ENCODE peak calls at places on chromosomes 3 and 15, in six cellular contexts. One of them, this sample, is unnamed.

GRCh38 chr3:171183042-171183441 is 156.5 kb upstream of the SLC2A2 start:
- DNase-seq in right cardiac atrium: no peak
- DNase-seq in CD8-positive, alpha-beta T cell: no peak
- DNase-seq in GM12878: no peak
- DNase-seq in sigmoid colon: no peak
- DNase-seq in IMR-90: peak; percentile 37
- DNase-seq in this sample: no peak

GRCh38 chr3:112654979-112655378 is 14.0 kb upstream of the CCDC80 start:
- DNase-seq in GM12878: no peak
- DNase-seq in right cardiac atrium: no peak
- DNase-seq in CD8-positive, alpha-beta T cell: no peak
- DNase-seq in IMR-90: no peak
- DNase-seq in sigmoid colon: no peak
- DNase-seq in this sample: no peak

GRCh38 chr3:62665627-62666433 is 209.4 kb downstream of the CADPS start:
- DNase-seq in right cardiac atrium: peak; percentile 76
- DNase-seq in CD8-positive, alpha-beta T cell: no peak
- DNase-seq in sigmoid colon: no peak
- DNase-seq in GM12878: peak; percentile 2
- DNase-seq in IMR-90: peak; percentile 18
- DNase-seq in this sample: peak; percentile 64

GRCh38 chr15:70775160-70775559 is 11.8 kb upstream of the UACA start:
- DNase-seq in IMR-90: peak; percentile 82
- DNase-seq in right cardiac atrium: no peak
- DNase-seq in CD8-positive, alpha-beta T cell: no peak
- DNase-seq in GM12878: no peak
- DNase-seq in sigmoid colon: no peak
- DNase-seq in this sample: no peak

GRCh38 chr3:152269423-152270144 is 855 bp downstream of the MBNL1 start:
- DNase-seq in sigmoid colon: peak; percentile 91
- DNase-seq in CD8-positive, alpha-beta T cell: peak; percentile 53
- DNase-seq in IMR-90: peak; percentile 94
- DNase-seq in GM12878: no peak
- DNase-seq in right cardiac atrium: peak; percentile 40
- DNase-seq in this sample: peak; percentile 65

GRCh38 chr3:195031574-195032003 is 239.4 kb downstream of the XXYLT1 start:
- DNase-seq in CD8-positive, alpha-beta T cell: no peak
- DNase-seq in sigmoid colon: no peak
- DNase-seq in GM12878: no peak
- DNase-seq in IMR-90: no peak
- DNase-seq in right cardiac atrium: no peak
- DNase-seq in this sample: no peak

GRCh38 chr15:97691799-97692198 is 268.7 kb upstream of the ARRDC4 start:
- DNase-seq in CD8-positive, alpha-beta T cell: no peak
- DNase-seq in right cardiac atrium: no peak
- DNase-seq in IMR-90: no peak
- DNase-seq in GM12878: no peak
- DNase-seq in sigmoid colon: no peak
- DNase-seq in this sample: no peak

GRCh38 chr15:81293728-81294500 is 30.0 kb downstream of the STARD5 start:
- DNase-seq in CD8-positive, alpha-beta T cell: peak; percentile 60
- DNase-seq in sigmoid colon: no peak
- DNase-seq in right cardiac atrium: no peak
- DNase-seq in GM12878: peak; percentile 98
- DNase-seq in IMR-90: no peak
- DNase-seq in this sample: no peak

GRCh38 chr3:52471371-52472238 is 16.2 kb downstream of the NISCH start:
- DNase-seq in sigmoid colon: no peak
- DNase-seq in right cardiac atrium: peak; percentile 90
- DNase-seq in CD8-positive, alpha-beta T cell: no peak
- DNase-seq in IMR-90: peak; percentile 30
- DNase-seq in GM12878: no peak
- DNase-seq in this sample: peak; percentile 80

GRCh38 chr15:76986743-76987142 is 8.2 kb upstream of the PSTPIP1 start:
- DNase-seq in right cardiac atrium: no peak
- DNase-seq in GM12878: no peak
- DNase-seq in sigmoid colon: no peak
- DNase-seq in IMR-90: no peak
- DNase-seq in CD8-positive, alpha-beta T cell: no peak
- DNase-seq in this sample: no peak

GRCh38 chr3:59142581-59142980 is 92.8 kb upstream of the CFAP20DC start:
- DNase-seq in IMR-90: no peak
- DNase-seq in right cardiac atrium: no peak
- DNase-seq in sigmoid colon: no peak
- DNase-seq in CD8-positive, alpha-beta T cell: no peak
- DNase-seq in GM12878: no peak
- DNase-seq in this sample: no peak

GRCh38 chr3:48595075-48595525 is at the start of gene COL7A1:
- DNase-seq in right cardiac atrium: peak; percentile 74
- DNase-seq in GM12878: no peak
- DNase-seq in IMR-90: no peak
- DNase-seq in sigmoid colon: no peak
- DNase-seq in CD8-positive, alpha-beta T cell: no peak
- DNase-seq in this sample: no peak

GRCh38 chr3:128548426-128549282 is 55.7 kb upstream of the GATA2 start:
- DNase-seq in IMR-90: peak; percentile 45
- DNase-seq in GM12878: no peak
- DNase-seq in CD8-positive, alpha-beta T cell: no peak
- DNase-seq in sigmoid colon: no peak
- DNase-seq in right cardiac atrium: no peak
- DNase-seq in this sample: no peak

GRCh38 chr3:29695201-29695904 is 414.5 kb downstream of the RBMS3 start:
- DNase-seq in sigmoid colon: peak; percentile 73
- DNase-seq in CD8-positive, alpha-beta T cell: no peak
- DNase-seq in right cardiac atrium: no peak
- DNase-seq in GM12878: no peak
- DNase-seq in IMR-90: peak; percentile 86
- DNase-seq in this sample: no peak

GRCh38 chr3:46440531-46441294 is 24.0 kb downstream of the LTF start:
- DNase-seq in IMR-90: no peak
- DNase-seq in right cardiac atrium: no peak
- DNase-seq in GM12878: peak; percentile 56
- DNase-seq in CD8-positive, alpha-beta T cell: peak; percentile 6
- DNase-seq in sigmoid colon: no peak
- DNase-seq in this sample: no peak

GRCh38 chr3:96831175-96831574 is 16.8 kb downstream of the EPHA6 start:
- DNase-seq in GM12878: no peak
- DNase-seq in IMR-90: no peak
- DNase-seq in sigmoid colon: peak; percentile 63
- DNase-seq in CD8-positive, alpha-beta T cell: no peak
- DNase-seq in right cardiac atrium: no peak
- DNase-seq in this sample: no peak

GRCh38 chr3:62805578-62805977 is 69.6 kb downstream of the CADPS start:
- DNase-seq in sigmoid colon: no peak
- DNase-seq in right cardiac atrium: no peak
- DNase-seq in GM12878: no peak
- DNase-seq in CD8-positive, alpha-beta T cell: no peak
- DNase-seq in IMR-90: no peak
- DNase-seq in this sample: no peak

GRCh38 chr3:197333901-197334639 is 35.7 kb upstream of the DLG1 start:
- DNase-seq in right cardiac atrium: no peak
- DNase-seq in GM12878: no peak
- DNase-seq in CD8-positive, alpha-beta T cell: no peak
- DNase-seq in IMR-90: no peak
- DNase-seq in sigmoid colon: no peak
- DNase-seq in this sample: no peak

GRCh38 chr15:63319065-63319464 is 41.7 kb downstream of the APH1B start:
- DNase-seq in IMR-90: peak; percentile 26
- DNase-seq in CD8-positive, alpha-beta T cell: no peak
- DNase-seq in GM12878: no peak
- DNase-seq in right cardiac atrium: no peak
- DNase-seq in sigmoid colon: no peak
- DNase-seq in this sample: no peak

GRCh38 chr15:60660290-60661051 is 181.5 kb upstream of the ICE2 start:
- DNase-seq in CD8-positive, alpha-beta T cell: no peak
- DNase-seq in sigmoid colon: no peak
- DNase-seq in right cardiac atrium: no peak
- DNase-seq in IMR-90: peak; percentile 73
- DNase-seq in GM12878: no peak
- DNase-seq in this sample: no peak

GRCh38 chr3:33004205-33004604 is 52.8 kb downstream of the CCR4 start:
- DNase-seq in right cardiac atrium: no peak
- DNase-seq in sigmoid colon: no peak
- DNase-seq in CD8-positive, alpha-beta T cell: no peak
- DNase-seq in IMR-90: no peak
- DNase-seq in GM12878: no peak
- DNase-seq in this sample: no peak

GRCh38 chr15:25439456-25439836 is 622 bp upstream of the UBE3A start:
- DNase-seq in CD8-positive, alpha-beta T cell: no peak
- DNase-seq in sigmoid colon: no peak
- DNase-seq in IMR-90: peak; percentile 10
- DNase-seq in right cardiac atrium: no peak
- DNase-seq in GM12878: no peak
- DNase-seq in this sample: no peak

GRCh38 chr3:170572665-170573253 is 13.1 kb downstream of the SLC7A14 start:
- DNase-seq in GM12878: peak; percentile 40
- DNase-seq in sigmoid colon: no peak
- DNase-seq in IMR-90: peak; percentile 93
- DNase-seq in CD8-positive, alpha-beta T cell: no peak
- DNase-seq in right cardiac atrium: no peak
- DNase-seq in this sample: no peak

GRCh38 chr3:179882322-179882721 is 154.4 kb downstream of the PEX5L start:
- DNase-seq in sigmoid colon: no peak
- DNase-seq in IMR-90: no peak
- DNase-seq in GM12878: peak; percentile 61
- DNase-seq in right cardiac atrium: no peak
- DNase-seq in CD8-positive, alpha-beta T cell: no peak
- DNase-seq in this sample: no peak

GRCh38 chr15:25663515-25663914 is 199.6 kb downstream of the ATP10A start:
- DNase-seq in IMR-90: no peak
- DNase-seq in CD8-positive, alpha-beta T cell: no peak
- DNase-seq in right cardiac atrium: no peak
- DNase-seq in GM12878: no peak
- DNase-seq in sigmoid colon: no peak
- DNase-seq in this sample: no peak

GRCh38 chr15:100669260-100669659 is 66.9 kb downstream of the ASB7 start:
- DNase-seq in right cardiac atrium: no peak
- DNase-seq in CD8-positive, alpha-beta T cell: no peak
- DNase-seq in GM12878: no peak
- DNase-seq in sigmoid colon: peak; percentile 60
- DNase-seq in IMR-90: no peak
- DNase-seq in this sample: no peak

GRCh38 chr15:70475921-70476320 is 287.4 kb downstream of the UACA start:
- DNase-seq in sigmoid colon: no peak
- DNase-seq in right cardiac atrium: peak; percentile 7
- DNase-seq in IMR-90: no peak
- DNase-seq in GM12878: no peak
- DNase-seq in CD8-positive, alpha-beta T cell: no peak
- DNase-seq in this sample: no peak

GRCh38 chr3:142952272-142953193 is 10.9 kb downstream of the PAQR9 start:
- DNase-seq in IMR-90: no peak
- DNase-seq in right cardiac atrium: no peak
- DNase-seq in sigmoid colon: no peak
- DNase-seq in GM12878: no peak
- DNase-seq in CD8-positive, alpha-beta T cell: no peak
- DNase-seq in this sample: no peak

GRCh38 chr3:146308222-146308621 is 57.3 kb upstream of the PLSCR4 start:
- DNase-seq in sigmoid colon: no peak
- DNase-seq in GM12878: no peak
- DNase-seq in right cardiac atrium: no peak
- DNase-seq in IMR-90: peak; percentile 89
- DNase-seq in CD8-positive, alpha-beta T cell: no peak
- DNase-seq in this sample: no peak

GRCh38 chr15:51390239-51390931 is 48.9 kb downstream of the GLDN start:
- DNase-seq in CD8-positive, alpha-beta T cell: no peak
- DNase-seq in right cardiac atrium: no peak
- DNase-seq in IMR-90: no peak
- DNase-seq in GM12878: no peak
- DNase-seq in sigmoid colon: no peak
- DNase-seq in this sample: no peak
- H3K27ac ChIP-seq in CD8-positive, alpha-beta T cell: no peak overlapping the region
- H3K27ac ChIP-seq in right cardiac atrium: no peak overlapping the region
- H3K27ac ChIP-seq in IMR-90: no peak overlapping the region
- H3K27ac ChIP-seq in GM12878: no peak overlapping the region
- H3K27ac ChIP-seq in sigmoid colon: no peak overlapping the region
- H3K27ac ChIP-seq in this sample: no peak overlapping the region

DNA sequence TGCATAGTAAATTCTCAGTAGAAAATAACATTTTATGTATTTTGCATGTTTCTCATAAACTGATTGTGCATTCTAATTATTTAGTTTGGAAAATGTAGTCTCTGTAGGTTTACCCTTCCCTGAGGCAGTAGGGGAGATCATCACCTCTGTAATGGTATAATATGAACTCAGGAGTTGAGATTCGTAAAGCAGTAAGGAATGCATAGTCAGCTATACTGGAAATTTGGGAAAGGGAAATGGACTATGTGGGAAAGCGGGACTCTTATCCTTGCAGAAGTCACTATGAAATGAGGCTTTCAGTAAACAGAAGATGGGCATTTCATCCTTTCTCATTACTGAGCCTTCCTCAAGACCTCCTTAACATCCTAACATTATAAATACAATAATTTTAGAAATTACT is 261.9 kb upstream of the CTDSPL start:
- DNase-seq in sigmoid colon: no peak
- DNase-seq in IMR-90: no peak
- DNase-seq in GM12878: no peak
- DNase-seq in CD8-positive, alpha-beta T cell: no peak
- DNase-seq in right cardiac atrium: no peak
- DNase-seq in this sample: no peak
- H3K4me3 ChIP-seq in sigmoid colon: no peak overlapping the region
- H3K4me3 ChIP-seq in IMR-90: no peak overlapping the region
- H3K4me3 ChIP-seq in GM12878: no peak overlapping the region
- H3K4me3 ChIP-seq in CD8-positive, alpha-beta T cell: no peak overlapping the region
- H3K4me3 ChIP-seq in right cardiac atrium: no peak overlapping the region
- H3K4me3 ChIP-seq in this sample: no peak overlapping the region

GRCh38 chr3:157840513-157840912 is 265.7 kb downstream of the SHOX2 start:
- DNase-seq in CD8-positive, alpha-beta T cell: no peak
- DNase-seq in IMR-90: no peak
- DNase-seq in GM12878: no peak
- DNase-seq in right cardiac atrium: no peak
- DNase-seq in sigmoid colon: no peak
- DNase-seq in this sample: no peak
- H3K27ac ChIP-seq in CD8-positive, alpha-beta T cell: no peak overlapping the region
- H3K27ac ChIP-seq in IMR-90: no peak overlapping the region
- H3K27ac ChIP-seq in GM12878: no peak overlapping the region
- H3K27ac ChIP-seq in right cardiac atrium: no peak overlapping the region
- H3K27ac ChIP-seq in sigmoid colon: no peak overlapping the region
- H3K27ac ChIP-seq in this sample: no peak overlapping the region

GRCh38 chr3:484302-484701 is 287.7 kb downstream of the CHL1 start:
- DNase-seq in IMR-90: no peak
- DNase-seq in right cardiac atrium: no peak
- DNase-seq in sigmoid colon: no peak
- DNase-seq in GM12878: no peak
- DNase-seq in CD8-positive, alpha-beta T cell: no peak
- DNase-seq in this sample: no peak
- H3K4me3 ChIP-seq in IMR-90: no peak overlapping the region
- H3K4me3 ChIP-seq in right cardiac atrium: no peak overlapping the region
- H3K4me3 ChIP-seq in sigmoid colon: no peak overlapping the region
- H3K4me3 ChIP-seq in GM12878: no peak overlapping the region
- H3K4me3 ChIP-seq in CD8-positive, alpha-beta T cell: no peak overlapping the region
- H3K4me3 ChIP-seq in this sample: no peak overlapping the region

DNA sequence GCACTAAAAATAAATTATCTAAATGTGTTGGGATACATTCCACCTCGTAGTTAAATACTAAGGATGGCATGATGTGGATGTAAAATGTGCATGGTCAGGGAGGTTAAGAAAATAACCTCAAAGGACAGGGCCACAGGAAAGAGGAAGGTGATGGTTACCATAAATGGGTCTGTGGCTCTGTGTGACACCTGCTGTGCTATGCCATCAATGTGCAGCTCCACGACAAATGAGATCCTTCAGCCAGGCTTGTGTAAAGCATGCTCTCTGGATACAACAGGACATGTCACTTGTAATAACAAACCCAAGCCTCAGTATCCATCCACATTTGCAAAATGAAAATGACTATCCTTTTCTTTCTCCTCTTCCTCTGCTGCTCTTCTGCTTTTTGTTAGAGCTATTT is 456.7 kb upstream of the RASGRP1 start:
- DNase-seq in GM12878: no peak
- DNase-seq in CD8-positive, alpha-beta T cell: no peak
- DNase-seq in right cardiac atrium: no peak
- DNase-seq in IMR-90: no peak
- DNase-seq in sigmoid colon: no peak
- DNase-seq in this sample: no peak
- H3K27ac ChIP-seq in GM12878: no peak overlapping the region
- H3K27ac ChIP-seq in CD8-positive, alpha-beta T cell: no peak overlapping the region
- H3K27ac ChIP-seq in right cardiac atrium: no peak overlapping the region
- H3K27ac ChIP-seq in IMR-90: no peak overlapping the region
- H3K27ac ChIP-seq in sigmoid colon: no peak overlapping the region
- H3K27ac ChIP-seq in this sample: no peak overlapping the region